ENCODE peak calls at places on chromosomes 12 and 14, in five cellular contexts. H is PC-3; K is BJ; U is bronchial epithelial cell; Z is CD8-positive, alpha-beta memory T cell. N is an unnamed sample.

GRCh38 chr14:67539116-67539515 is 6.0 kb downstream of the PLEKHH1 start:
- DNase-seq in K (no peak), U (no peak), Z (no peak), H (no peak), N (no peak)

GRCh38 chr12:46788247-46788887 is 37.4 kb downstream of the SLC38A4 start:
- DNase-seq in K (no peak), U (peak; percentile 92), H (no peak), Z (no peak), N (no peak)

GRCh38 chr14:101855958-101856357 is 94.4 kb downstream of the PPP2R5C start:
- DNase-seq in H (no peak), U (peak; percentile 27), Z (no peak), K (no peak), N (no peak)

GRCh38 chr14:53226553-53226952 is 73.4 kb upstream of the DDHD1 start:
- DNase-seq in H (no peak), U (no peak), K (no peak), Z (no peak), N (peak; percentile 84)

GRCh38 chr12:2300886-2301285 is 248.1 kb downstream of the CACNA1C start:
- DNase-seq in K (no peak), U (no peak), H (no peak), Z (no peak), N (no peak)

GRCh38 chr14:37622231-37622923 is 26.9 kb downstream of the TTC6 start:
- DNase-seq in U (no peak), Z (no peak), H (no peak), K (no peak), N (no peak)

GRCh38 chr14:88386395-88386794 is 938 bp downstream of the SPATA7 start:
- DNase-seq in U (no peak), K (no peak), Z (no peak), H (no peak), N (no peak)

GRCh38 chr12:10288989-10289388 is 18.7 kb upstream of the KLRD1 start:
- DNase-seq in U (no peak), K (no peak), Z (no peak), H (peak; percentile 25), N (no peak)

GRCh38 chr12:75207338-75208083 is 2.1 kb downstream of the KCNC2 start:
- DNase-seq in K (no peak), Z (no peak), H (no peak), U (no peak), N (no peak)
- H3K4me3 ChIP-seq in K (no peak overlapping the region), Z (no peak overlapping the region), H (no peak overlapping the region), U (no peak overlapping the region), N (no peak overlapping the region)

DNA sequence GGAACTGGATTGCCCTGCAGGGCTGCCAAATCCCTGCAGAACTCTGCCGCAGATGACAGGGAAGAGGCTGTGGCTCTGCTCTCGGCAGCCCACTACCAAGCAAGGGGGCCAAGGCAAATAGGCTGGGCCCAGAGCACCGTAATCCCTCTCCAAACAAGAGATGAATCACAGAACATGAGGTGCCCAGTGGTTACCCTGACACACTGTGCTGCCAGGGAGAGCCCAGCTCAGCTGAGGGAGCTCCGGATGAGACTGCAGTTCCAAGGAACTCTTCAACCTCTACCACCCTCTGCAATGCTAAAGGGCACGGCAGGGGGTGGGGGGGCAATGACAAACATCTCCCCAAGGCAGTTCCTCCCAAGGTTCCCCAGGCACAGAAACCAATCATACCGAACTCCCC is 33.9 kb downstream of the STON2 start:
- DNase-seq in H (peak; percentile 72), Z (no peak), U (peak; percentile 71), K (no peak), N (no peak)
- H3K4me3 ChIP-seq in H (no peak overlapping the region), Z (no peak overlapping the region), U (no peak overlapping the region), K (no peak overlapping the region), N (no peak overlapping the region)

GRCh38 chr12:45220961-45221360 is 5.1 kb downstream of the ANO6 start:
- DNase-seq in H (no peak), Z (no peak), U (no peak), K (no peak), N (no peak)

GRCh38 chr12:45217846-45218245 is 2.0 kb downstream of the ANO6 start:
- DNase-seq in H (no peak), U (peak; percentile 23), K (no peak), Z (no peak), N (no peak)

GRCh38 chr12:45216983-45217485 is 1.1 kb downstream of the ANO6 start:
- DNase-seq in Z (no peak), K (no peak), H (peak; percentile 14), U (peak; percentile 11), N (no peak)

GRCh38 chr12:45219621-45220020 is 3.7 kb downstream of the ANO6 start:
- DNase-seq in K (no peak), U (peak; percentile 17), H (no peak), Z (no peak), N (no peak)

DNA sequence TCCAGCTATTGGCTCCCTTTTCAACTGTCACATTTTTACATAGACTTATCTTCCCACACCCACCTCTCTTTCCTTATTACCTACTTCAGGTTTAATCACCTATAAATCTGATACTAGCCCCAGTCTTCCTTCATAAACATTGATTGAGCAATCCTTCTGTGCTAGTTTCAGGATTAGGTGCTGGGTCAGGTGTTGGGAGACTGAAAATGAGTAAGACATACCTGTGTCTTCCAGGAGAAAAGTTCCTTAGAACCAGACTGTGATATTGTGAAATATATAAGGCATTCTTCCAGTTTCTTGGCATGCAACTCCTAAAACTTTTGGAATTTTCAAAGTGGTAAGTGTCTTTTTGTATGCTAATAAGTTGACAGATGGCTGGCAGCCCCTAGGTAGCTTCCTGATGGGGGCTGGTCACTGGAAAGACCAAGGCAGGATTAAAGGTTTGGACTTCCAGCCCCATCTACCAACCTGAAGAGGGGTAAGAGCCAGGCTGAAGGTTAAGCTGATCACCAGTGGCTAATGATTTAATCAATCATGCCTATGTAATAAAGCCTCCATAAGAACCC is 4.6 kb downstream of the ANO6 start:
- DNase-seq in K (no peak), H (peak; percentile 62), Z (no peak), U (peak; percentile 97), N (no peak)
- H3K4me3 ChIP-seq in K (no peak overlapping the region), H (no peak overlapping the region), Z (no peak overlapping the region), U (no peak overlapping the region), N (no peak overlapping the region)

GRCh38 chr14:73324536-73324932 is 87.2 kb downstream of the PAPLN start:
- DNase-seq in K (no peak), H (peak; percentile 9), Z (no peak), U (peak; percentile 16), N (no peak)

GRCh38 chr14:73323889-73324535 is 86.7 kb downstream of the PAPLN start:
- DNase-seq in H (no peak), Z (no peak), U (no peak), K (no peak), N (no peak)

GRCh38 chr14:73325630-73326299 is 88.5 kb downstream of the PAPLN start:
- DNase-seq in H (no peak), Z (peak; percentile 3), K (no peak), U (no peak), N (no peak)

GRCh38 chr14:73325063-73325462 is 87.8 kb downstream of the PAPLN start:
- DNase-seq in K (no peak), Z (no peak), H (no peak), U (no peak), N (no peak)
- H3K4me3 ChIP-seq in K (no peak overlapping the region), Z (no peak overlapping the region), H (no peak overlapping the region), U (no peak overlapping the region), N (no peak overlapping the region)

GRCh38 chr12:114672817-114673168 is 11.2 kb downstream of the TBX3 start:
- DNase-seq in U (no peak), K (no peak), Z (no peak), H (peak; percentile 83), N (no peak)
- H3K4me3 ChIP-seq in U (no peak overlapping the region), K (peak overlapping the region; percentile 93), Z (no peak overlapping the region), H (peak overlapping the region; percentile 94), N (no peak overlapping the region)

GRCh38 chr12:22628228-22628627 is 3.3 kb downstream of the ETNK1 start:
- DNase-seq in K (no peak), H (no peak), Z (no peak), U (peak; percentile 19), N (no peak)
- H3K4me3 ChIP-seq in K (no peak overlapping the region), H (peak overlapping the region; percentile 90), Z (peak overlapping the region; percentile 48), U (peak overlapping the region; percentile 5), N (peak overlapping the region; percentile 100)

DNA sequence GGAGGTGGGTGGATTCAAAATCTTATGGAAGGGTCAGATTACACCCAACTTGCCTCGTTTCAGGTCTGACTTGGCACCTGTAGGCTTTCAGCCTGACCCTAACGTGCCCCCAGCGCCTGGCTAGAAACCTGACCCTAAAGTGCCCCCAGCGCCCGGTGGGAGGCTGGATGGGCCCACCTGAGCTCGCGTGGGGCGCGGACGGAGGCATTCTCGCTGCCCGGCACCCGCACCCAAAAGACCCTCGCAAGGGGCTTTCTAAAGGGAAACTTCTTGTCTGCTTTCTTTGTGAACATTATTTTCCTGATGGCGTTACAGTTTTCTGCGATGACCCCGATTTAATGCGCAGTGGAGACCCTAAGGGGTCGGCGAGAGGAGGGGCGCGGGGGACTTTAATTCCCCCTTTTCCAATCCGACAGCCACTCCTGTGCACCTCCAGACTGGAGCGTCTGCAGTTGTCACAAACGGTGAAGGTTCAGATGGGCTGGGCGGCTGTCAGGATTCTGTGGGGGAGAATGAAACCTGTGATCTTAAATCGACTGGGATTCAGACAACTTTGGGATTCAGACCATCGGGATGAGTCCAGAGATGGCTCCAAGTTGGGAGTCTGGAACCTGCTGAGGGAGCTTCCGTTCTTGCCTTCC is 746 bp upstream of the HRK start:
- DNase-seq in K (no peak), Z (no peak), H (no peak), U (no peak), N (no peak)
- H3K4me3 ChIP-seq in K (no peak overlapping the region), Z (no peak overlapping the region), H (peak overlapping the region; percentile 72), U (no peak overlapping the region), N (peak overlapping the region; percentile 22)

DNA sequence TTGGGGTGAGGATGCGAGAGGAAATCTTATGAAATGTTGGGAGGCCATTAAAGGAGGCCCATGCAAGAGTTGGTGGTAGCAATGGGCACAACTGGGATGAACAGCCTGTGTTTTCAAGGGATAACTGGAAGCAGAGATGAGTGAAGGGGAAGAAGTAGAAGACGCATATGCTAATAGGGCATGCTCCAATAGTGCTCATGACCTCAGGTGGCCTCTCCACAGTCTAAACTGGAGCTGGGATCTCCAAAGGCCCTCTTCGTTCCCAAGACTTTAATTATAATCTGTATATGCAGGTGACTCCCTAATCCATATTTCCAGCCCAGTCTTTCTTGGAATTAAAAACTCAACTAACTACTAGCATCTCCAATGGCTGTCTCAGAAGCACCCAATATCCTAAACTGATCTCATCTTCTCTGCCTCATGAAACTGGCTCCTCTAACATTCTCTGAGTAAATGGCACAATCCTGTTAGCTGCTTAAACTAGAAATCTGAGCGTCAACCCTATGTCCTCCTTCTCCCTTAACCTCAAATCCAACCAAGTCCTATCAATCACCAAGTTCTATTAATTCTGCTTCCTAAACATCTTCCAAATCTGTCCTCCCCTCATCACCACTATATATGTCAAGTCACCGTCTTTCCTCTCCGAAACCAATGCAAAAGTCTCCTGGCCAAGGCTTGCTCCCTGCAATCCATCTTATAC is 2.8 kb upstream of the AJUBA start:
- DNase-seq in U (no peak), H (no peak), Z (no peak), K (no peak), N (no peak)
- H3K4me3 ChIP-seq in U (no peak overlapping the region), H (no peak overlapping the region), Z (no peak overlapping the region), K (no peak overlapping the region), N (no peak overlapping the region)

N was measured in skeletal muscle cell.